ENCODE peak calls at places on chromosome 5, in four cellular contexts. One of them, this sample, is unnamed.

GRCh38 chr5:1886634-1887399 is 4.1 kb upstream of the IRX4 start:
- DNase-seq in left lobe of liver: no peak
- DNase-seq in choroid plexus epithelial cell: no peak
- DNase-seq in NCI-H187: no peak
- DNase-seq in this sample: no peak

GRCh38 chr5:91318727-91319126 is 64.4 kb downstream of the ARRDC3 start:
- DNase-seq in left lobe of liver: no peak
- DNase-seq in choroid plexus epithelial cell: no peak
- DNase-seq in NCI-H187: no peak
- DNase-seq in this sample: no peak

GRCh38 chr5:55868846-55869245 is 17.7 kb downstream of the IL31RA start:
- DNase-seq in left lobe of liver: no peak
- DNase-seq in choroid plexus epithelial cell: peak; percentile 96
- DNase-seq in NCI-H187: no peak
- DNase-seq in this sample: no peak

GRCh38 chr5:110053205-110053604 is 363.5 kb downstream of the MAN2A1 start:
- DNase-seq in left lobe of liver: no peak
- DNase-seq in choroid plexus epithelial cell: no peak
- DNase-seq in NCI-H187: no peak
- DNase-seq in this sample: no peak

GRCh38 chr5:39283231-39283818 is 64.0 kb upstream of the FYB1 start:
- DNase-seq in left lobe of liver: no peak
- DNase-seq in choroid plexus epithelial cell: peak; percentile 88
- DNase-seq in NCI-H187: no peak
- DNase-seq in this sample: no peak

GRCh38 chr5:147966326-147966725 is 60.0 kb upstream of the C5orf46 start:
- DNase-seq in left lobe of liver: no peak
- DNase-seq in choroid plexus epithelial cell: no peak
- DNase-seq in NCI-H187: no peak
- DNase-seq in this sample: no peak

GRCh38 chr5:37554938-37555337 is 175.8 kb downstream of the WDR70 start:
- DNase-seq in left lobe of liver: no peak
- DNase-seq in choroid plexus epithelial cell: peak; percentile 23
- DNase-seq in NCI-H187: no peak
- DNase-seq in this sample: peak; percentile 14

GRCh38 chr5:50886657-50887056 is 220.2 kb downstream of the PARP8 start:
- DNase-seq in left lobe of liver: no peak
- DNase-seq in choroid plexus epithelial cell: no peak
- DNase-seq in NCI-H187: no peak
- DNase-seq in this sample: no peak

GRCh38 chr5:8825161-8825757 is 720.6 kb downstream of the SEMA5A start:
- DNase-seq in left lobe of liver: no peak
- DNase-seq in choroid plexus epithelial cell: peak; percentile 44
- DNase-seq in NCI-H187: no peak
- DNase-seq in this sample: no peak